ENCODE peak calls at places on chromosomes 11 and 22, in five cellular contexts. Z is upper lobe of left lung, T is uterus, Q is breast epithelium, D is tibial nerve. C is an unnamed sample.

GRCh38 chr11:20438637-20439036 is 51.1 kb downstream of the PRMT3 start:
- DNase-seq in Z (no peak), D (no peak), Q (no peak), T (no peak), C (no peak)

GRCh38 chr22:21044931-21045584 is 688 bp upstream of the LRRC74B start:
- DNase-seq in Q (no peak), T (no peak), D (no peak), Z (peak; percentile 83), C (no peak)

GRCh38 chr11:23903044-23903704 is 593.7 kb upstream of the LUZP2 start:
- DNase-seq in Q (no peak), T (no peak), Z (no peak), D (no peak), C (no peak)

GRCh38 chr22:20117656-20118571 is 888 bp upstream of the TRMT2A start:
- DNase-seq in Z (no peak), Q (no peak), T (no peak), D (no peak), C (peak; percentile 56)

GRCh38 chr11:67404515-67405195 is 772 bp downstream of the TBC1D10C start:
- DNase-seq in T (no peak), Q (no peak), Z (peak; percentile 72), D (no peak), C (no peak)

GRCh38 chr11:123286761-123287160 is 91.7 kb upstream of the CLMP start:
- DNase-seq in T (no peak), D (no peak), Z (no peak), Q (no peak), C (no peak)

GRCh38 chr22:17835256-17835655 is 61.0 kb upstream of the BID start:
- DNase-seq in Z (no peak), T (no peak), Q (no peak), D (no peak), C (no peak)

GRCh38 chr11:77381749-77382693 is 80.5 kb upstream of the GDPD4 start:
- DNase-seq in T (no peak), D (no peak), Q (no peak), Z (no peak), C (no peak)

GRCh38 chr22:17199131-17199731 is 20.0 kb downstream of the ADA2 start:
- DNase-seq in D (no peak), T (peak; percentile 36), Z (no peak), Q (no peak), C (no peak)

GRCh38 chr11:13269775-13270174 is 7.8 kb upstream of the BMAL1 start:
- DNase-seq in T (no peak), D (no peak), Q (no peak), Z (no peak), C (no peak)

GRCh38 chr11:17770917-17771316 is 36.3 kb downstream of the KCNC1 start:
- DNase-seq in D (no peak), Z (no peak), Q (no peak), T (no peak), C (no peak)

GRCh38 chr11:67489203-67489859 is 6.5 kb downstream of the AIP start:
- DNase-seq in Q (no peak), Z (peak; percentile 76), T (no peak), D (no peak), C (peak; percentile 4)

GRCh38 chr11:70158201-70158600 is 44.9 kb upstream of the FADD start:
- DNase-seq in T (peak; percentile 28), D (no peak), Q (no peak), Z (no peak), C (no peak)

GRCh38 chr11:113730887-113731726 is 25.0 kb upstream of the TMPRSS5 start:
- DNase-seq in Q (no peak), Z (no peak), T (peak; percentile 24), D (no peak), C (no peak)

GRCh38 chr11:115548878-115549528 is 44.8 kb upstream of the CADM1 start:
- DNase-seq in Z (no peak), D (no peak), Q (no peak), T (no peak), C (no peak)

GRCh38 chr22:20729194-20729593 is 44.7 kb upstream of the SERPIND1 start:
- DNase-seq in Z (no peak), D (no peak), Q (no peak), T (no peak), C (no peak)

GRCh38 chr22:47190957-47191323 is 428.5 kb downstream of the TBC1D22A start:
- DNase-seq in D (no peak), T (no peak), Z (no peak), Q (peak; percentile 14), C (no peak)

GRCh38 chr11:123434262-123434661 is 4.2 kb downstream of the GRAMD1B start:
- DNase-seq in D (no peak), Z (no peak), T (no peak), Q (no peak), C (no peak)

GRCh38 chr22:25130462-25130861 is 69.2 kb upstream of the CRYBB3 start:
- DNase-seq in Q (no peak), T (no peak), Z (no peak), D (no peak), C (no peak)

GRCh38 chr11:107651672-107652071 is 60.2 kb downstream of the SLN start:
- DNase-seq in D (no peak), T (no peak), Z (no peak), Q (no peak), C (no peak)

GRCh38 chr11:69277074-69277809 is 16.7 kb upstream of the MYEOV start:
- DNase-seq in D (no peak), T (no peak), Z (no peak), Q (no peak), C (peak; percentile 70)

DNA sequence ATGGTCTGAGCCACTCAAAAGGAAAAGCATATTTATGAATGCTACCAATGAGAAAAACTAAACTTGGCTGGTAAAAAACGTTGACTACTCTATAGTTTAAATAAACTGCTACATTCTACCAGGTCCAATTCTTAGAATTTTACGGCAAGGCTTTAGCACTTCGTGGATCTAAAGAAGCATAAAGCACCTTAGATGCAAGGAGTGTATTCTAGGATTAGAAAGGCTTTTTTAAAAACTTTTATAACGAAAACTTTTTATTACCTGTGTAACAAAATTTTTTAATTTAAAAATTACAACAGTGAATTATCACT is 13.9 kb downstream of the PHF21A start:
- DNase-seq in Z (no peak), T (no peak), D (no peak), Q (no peak), C (no peak)
- TF ChIP-seq POLR2A in Z (no peak), T (no peak), D (no peak), Q (no peak), C (no peak)

GRCh38 chr11:117223741-117224685 is 7.9 kb downstream of the PCSK7 start:
- DNase-seq in D (no peak), Z (no peak), Q (peak; percentile 33), T (peak; percentile 20), C (no peak)
- TF ChIP-seq POLR2A in D (no peak), Z (no peak), Q (no peak), T (no peak), C (no peak)

GRCh38 chr11:110429614-110430266 is at the start of gene FDX1:
- DNase-seq in Q (peak; percentile 69), T (peak; percentile 72), Z (peak; percentile 97), D (peak; percentile 56), C (peak; percentile 58)
- TF ChIP-seq POLR2A in Q (peak; percentile 36), T (no peak), Z (peak; percentile 78), D (peak; percentile 66), C (peak; percentile 69)

GRCh38 chr22:38080847-38081635 is 2.9 kb downstream of the SLC16A8 start:
- DNase-seq in Z (peak; percentile 88), D (no peak), Q (no peak), T (no peak), C (no peak)
- TF ChIP-seq POLR2A in Z (no peak), D (no peak), Q (no peak), T (no peak), C (no peak)

DNA sequence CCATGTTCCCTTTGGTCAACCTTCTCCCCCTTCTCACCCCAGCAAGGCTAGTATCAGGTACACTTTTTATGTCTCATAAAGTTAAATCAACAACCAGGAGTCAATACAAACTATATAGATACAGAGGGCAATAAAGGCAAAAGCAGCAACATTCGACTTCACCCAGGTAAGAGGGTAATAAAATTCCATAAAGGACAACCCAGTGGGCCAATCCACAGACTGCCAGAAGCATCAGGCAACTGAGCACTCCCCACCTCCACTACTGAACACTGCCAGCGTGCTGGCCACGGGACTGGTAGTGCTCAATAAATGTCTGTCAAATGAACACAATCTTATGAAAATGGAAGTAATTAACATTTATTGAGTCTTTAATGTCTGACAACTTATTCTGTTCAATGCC is 5.1 kb upstream of the MS4A18 start:
- DNase-seq in Z (no peak), D (no peak), Q (no peak), T (no peak), C (no peak)
- TF ChIP-seq POLR2A in Z (no peak), D (no peak), Q (no peak), T (no peak), C (no peak)

GRCh38 chr22:50307891-50308596 is 598 bp upstream of the PLXNB2 start:
- DNase-seq in Z (peak; percentile 81), D (no peak), Q (no peak), T (peak; percentile 56), C (no peak)
- TF ChIP-seq POLR2A in Z (no peak), D (peak; percentile 42), Q (no peak), T (no peak), C (no peak)

DNA sequence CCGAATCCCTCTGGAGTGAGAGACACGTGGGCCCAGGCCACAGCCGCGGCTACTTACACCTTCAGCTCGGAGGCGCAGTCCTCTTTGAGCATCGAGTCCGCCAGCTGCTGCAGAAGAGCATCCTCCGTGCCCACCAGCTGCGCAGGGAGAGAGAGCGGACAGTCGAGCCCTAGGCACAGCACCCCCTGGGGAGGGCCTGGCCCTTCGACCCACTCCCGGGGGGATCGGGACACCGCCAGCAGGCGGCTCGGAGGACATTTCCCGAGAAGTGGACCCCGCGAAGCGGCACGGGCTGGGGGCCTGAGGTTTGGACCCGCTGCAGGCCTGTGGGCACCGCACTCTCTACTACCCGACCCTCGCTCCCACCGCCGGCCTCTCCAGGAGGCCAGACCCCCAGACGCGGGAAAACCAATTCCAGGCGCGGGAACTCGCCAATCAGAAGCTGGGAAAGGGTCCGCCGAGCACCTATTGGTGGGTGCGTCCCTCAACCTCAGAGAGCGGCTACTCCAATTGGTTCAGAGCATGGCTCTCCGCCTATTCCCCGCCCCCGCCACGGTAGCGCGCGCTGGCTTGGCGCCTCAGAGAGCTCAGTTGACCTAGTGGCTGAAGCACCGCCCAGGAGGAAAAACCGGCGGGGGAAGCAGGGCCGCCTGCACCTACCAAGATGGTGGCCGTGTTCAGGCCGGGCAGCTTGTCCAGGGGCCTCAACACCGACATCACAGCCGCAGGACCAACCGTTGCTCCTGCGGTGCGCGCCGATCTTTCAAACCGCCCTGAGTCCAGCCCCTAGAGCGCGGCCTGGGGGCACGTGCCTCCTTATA is at the start of gene CENPM:
- DNase-seq in Z (peak; percentile 97), T (peak; percentile 87), Q (peak; percentile 95), D (peak; percentile 75), C (peak; percentile 79)
- TF ChIP-seq POLR2A in Z (no peak), T (no peak), Q (no peak), D (no peak), C (peak; percentile 59)

GRCh38 chr11:59611570-59612565 is 3.7 kb downstream of the OSBP start:
- DNase-seq in D (no peak), Z (no peak), Q (no peak), T (no peak), C (no peak)
- TF ChIP-seq POLR2A in D (no peak), Z (no peak), Q (no peak), T (no peak), C (peak; percentile 35)